ENCODE peak calls at places on chromosome 10, in four cellular contexts. D, X, F and S are unnamed samples.

GRCh38 chr10:89929282-89930026 is 228.1 kb downstream of the KIF20B start:
- DNase-seq in D (no peak), X (no peak), F (no peak), S (no peak)

GRCh38 chr10:80599424-80599847 is 61.7 kb downstream of the SH2D4B start:
- DNase-seq in D (peak), X (peak), F (peak), S (no peak)

GRCh38 chr10:96509017-96509641 is 4.6 kb downstream of the TLL2 start:
- DNase-seq in D (peak), X (no peak), F (no peak), S (peak)

GRCh38 chr10:71237843-71238623 is 25.7 kb downstream of the UNC5B start:
- DNase-seq in D (no peak), X (no peak), F (no peak), S (no peak)

GRCh38 chr10:96826438-96826837 is 5.7 kb upstream of the LCOR start:
- DNase-seq in D (no peak), X (no peak), F (no peak), S (no peak)

GRCh38 chr10:6035101-6035834 is 26.9 kb downstream of the IL2RA start:
- DNase-seq in D (no peak), X (no peak), F (no peak), S (no peak)

GRCh38 chr10:119449760-119450461 is 92.6 kb downstream of the RGS10 start:
- DNase-seq in D (peak), X (no peak), F (no peak), S (peak)

GRCh38 chr10:38003026-38003425 is 7.4 kb upstream of the ZNF33A start:
- DNase-seq in D (no peak), X (no peak), F (no peak), S (no peak)

GRCh38 chr10:67602268-67602950 is 93.6 kb downstream of the CTNNA3 start:
- DNase-seq in D (peak), X (no peak), F (no peak), S (peak)

GRCh38 chr10:110229155-110229554 is 21.8 kb downstream of the MXI1 start:
- DNase-seq in D (no peak), X (no peak), F (no peak), S (no peak)

GRCh38 chr10:128579902-128580301 is 453.7 kb upstream of the MKI67 start:
- DNase-seq in D (no peak), X (no peak), F (no peak), S (no peak)

GRCh38 chr10:106226831-106227230 is 937.7 kb downstream of the SORCS1 start:
- DNase-seq in D (no peak), X (no peak), F (no peak), S (no peak)